ENCODE peak calls at places on chromosomes 1 and 21, in eight cellular contexts. One of them, this sample, is unnamed.

GRCh38 chr1:154751690-154752089 is 118.4 kb downstream of the KCNN3 start:
- DNase-seq in Peyer's patch: no peak
- DNase-seq in dorsolateral prefrontal cortex: no peak
- DNase-seq in HFFc6: peak; percentile 19
- DNase-seq in lower leg skin: no peak
- DNase-seq in progenitor cell of endocrine pancreas: no peak
- DNase-seq in mesothelial cell of epicardium: no peak
- DNase-seq in cardiac fibroblast: peak; percentile 88
- DNase-seq in this sample: no peak

GRCh38 chr1:151537112-151537511 is 3.0 kb upstream of the TUFT1 start:
- DNase-seq in Peyer's patch: no peak
- DNase-seq in dorsolateral prefrontal cortex: no peak
- DNase-seq in HFFc6: peak; percentile 93
- DNase-seq in lower leg skin: no peak
- DNase-seq in progenitor cell of endocrine pancreas: no peak
- DNase-seq in mesothelial cell of epicardium: no peak
- DNase-seq in cardiac fibroblast: peak; percentile 96
- DNase-seq in this sample: no peak

GRCh38 chr1:64965239-64966157 is 851 bp downstream of the JAK1 start:
- DNase-seq in Peyer's patch: peak; percentile 84
- DNase-seq in dorsolateral prefrontal cortex: peak; percentile 37
- DNase-seq in HFFc6: peak; percentile 21
- DNase-seq in lower leg skin: peak; percentile 63
- DNase-seq in progenitor cell of endocrine pancreas: peak; percentile 35
- DNase-seq in mesothelial cell of epicardium: peak; percentile 70
- DNase-seq in cardiac fibroblast: peak; percentile 72
- DNase-seq in this sample: peak; percentile 74

GRCh38 chr21:44817506-44817880 is 369 bp downstream of the SUMO3 start:
- DNase-seq in Peyer's patch: peak; percentile 86
- DNase-seq in dorsolateral prefrontal cortex: peak; percentile 84
- DNase-seq in HFFc6: peak; percentile 79
- DNase-seq in lower leg skin: peak; percentile 87
- DNase-seq in progenitor cell of endocrine pancreas: peak; percentile 81
- DNase-seq in mesothelial cell of epicardium: peak; percentile 91
- DNase-seq in cardiac fibroblast: peak; percentile 94
- DNase-seq in this sample: peak; percentile 93

GRCh38 chr1:2847086-2847850 is 45.8 kb upstream of the TTC34 start:
- DNase-seq in Peyer's patch: no peak
- DNase-seq in dorsolateral prefrontal cortex: no peak
- DNase-seq in HFFc6: no peak
- DNase-seq in lower leg skin: no peak
- DNase-seq in progenitor cell of endocrine pancreas: no peak
- DNase-seq in mesothelial cell of epicardium: no peak
- DNase-seq in cardiac fibroblast: no peak
- DNase-seq in this sample: no peak

GRCh38 chr1:90336552-90337324 is 341.8 kb downstream of the ZNF326 start:
- DNase-seq in Peyer's patch: no peak
- DNase-seq in dorsolateral prefrontal cortex: no peak
- DNase-seq in HFFc6: no peak
- DNase-seq in lower leg skin: no peak
- DNase-seq in progenitor cell of endocrine pancreas: no peak
- DNase-seq in mesothelial cell of epicardium: no peak
- DNase-seq in cardiac fibroblast: no peak
- DNase-seq in this sample: no peak

GRCh38 chr21:43767980-43768867 is 7.9 kb downstream of the CSTB start:
- DNase-seq in Peyer's patch: no peak
- DNase-seq in dorsolateral prefrontal cortex: no peak
- DNase-seq in HFFc6: peak; percentile 53
- DNase-seq in lower leg skin: peak; percentile 59
- DNase-seq in progenitor cell of endocrine pancreas: no peak
- DNase-seq in mesothelial cell of epicardium: no peak
- DNase-seq in cardiac fibroblast: peak; percentile 88
- DNase-seq in this sample: no peak

GRCh38 chr1:226308166-226308722 is 720 bp downstream of the LIN9 start:
- DNase-seq in Peyer's patch: peak; percentile 40
- DNase-seq in dorsolateral prefrontal cortex: no peak
- DNase-seq in HFFc6: no peak
- DNase-seq in lower leg skin: no peak
- DNase-seq in progenitor cell of endocrine pancreas: no peak
- DNase-seq in mesothelial cell of epicardium: no peak
- DNase-seq in cardiac fibroblast: no peak
- DNase-seq in this sample: no peak

GRCh38 chr21:37358392-37358791 is 8.2 kb upstream of the DYRK1A start:
- DNase-seq in Peyer's patch: no peak
- DNase-seq in dorsolateral prefrontal cortex: no peak
- DNase-seq in HFFc6: no peak
- DNase-seq in lower leg skin: no peak
- DNase-seq in progenitor cell of endocrine pancreas: no peak
- DNase-seq in mesothelial cell of epicardium: no peak
- DNase-seq in cardiac fibroblast: peak; percentile 57
- DNase-seq in this sample: no peak

GRCh38 chr1:90724926-90725325 is 7.8 kb upstream of the BARHL2 start:
- DNase-seq in Peyer's patch: no peak
- DNase-seq in dorsolateral prefrontal cortex: no peak
- DNase-seq in HFFc6: no peak
- DNase-seq in lower leg skin: no peak
- DNase-seq in progenitor cell of endocrine pancreas: no peak
- DNase-seq in mesothelial cell of epicardium: no peak
- DNase-seq in cardiac fibroblast: no peak
- DNase-seq in this sample: no peak

GRCh38 chr1:99808391-99809115 is 41.6 kb upstream of the AGL start:
- DNase-seq in Peyer's patch: no peak
- DNase-seq in dorsolateral prefrontal cortex: no peak
- DNase-seq in HFFc6: peak; percentile 92
- DNase-seq in lower leg skin: peak; percentile 46
- DNase-seq in progenitor cell of endocrine pancreas: no peak
- DNase-seq in mesothelial cell of epicardium: no peak
- DNase-seq in cardiac fibroblast: peak; percentile 96
- DNase-seq in this sample: no peak

GRCh38 chr1:30356839-30357238 is 366.5 kb downstream of the MATN1 start:
- DNase-seq in Peyer's patch: no peak
- DNase-seq in dorsolateral prefrontal cortex: no peak
- DNase-seq in HFFc6: no peak
- DNase-seq in lower leg skin: no peak
- DNase-seq in progenitor cell of endocrine pancreas: no peak
- DNase-seq in mesothelial cell of epicardium: no peak
- DNase-seq in cardiac fibroblast: no peak
- DNase-seq in this sample: no peak

GRCh38 chr21:44498280-44498964 is 41.6 kb downstream of the KRTAP10-1 start:
- DNase-seq in Peyer's patch: no peak
- DNase-seq in dorsolateral prefrontal cortex: no peak
- DNase-seq in HFFc6: no peak
- DNase-seq in lower leg skin: no peak
- DNase-seq in progenitor cell of endocrine pancreas: no peak
- DNase-seq in mesothelial cell of epicardium: no peak
- DNase-seq in cardiac fibroblast: no peak
- DNase-seq in this sample: no peak

DNA sequence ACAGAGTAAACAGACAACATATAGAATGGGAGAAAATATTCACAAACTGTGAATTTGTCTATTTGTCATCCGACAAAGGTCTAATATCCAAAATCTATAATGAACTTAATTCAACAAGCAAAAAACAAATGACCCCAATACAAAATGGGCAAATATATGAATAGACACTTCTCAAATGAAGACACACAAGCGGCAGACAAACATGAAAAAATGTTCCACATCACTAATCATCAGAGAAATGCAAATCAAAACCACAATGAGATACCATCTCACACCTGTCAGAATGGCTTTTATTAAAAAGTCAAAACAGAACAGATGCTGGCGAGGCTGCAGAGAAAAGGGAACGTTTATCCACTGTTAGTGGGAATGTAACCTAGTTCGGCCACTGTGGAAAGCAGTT is 72.7 kb downstream of the SMYD3 start:
- DNase-seq in Peyer's patch: no peak
- DNase-seq in dorsolateral prefrontal cortex: no peak
- DNase-seq in HFFc6: no peak
- DNase-seq in lower leg skin: no peak
- DNase-seq in progenitor cell of endocrine pancreas: no peak
- DNase-seq in mesothelial cell of epicardium: no peak
- DNase-seq in cardiac fibroblast: no peak
- DNase-seq in this sample: no peak
- TF ChIP-seq CTCF in Peyer's patch: no peak
- TF ChIP-seq CTCF in dorsolateral prefrontal cortex: no peak
- TF ChIP-seq CTCF in HFFc6: no peak
- TF ChIP-seq CTCF in lower leg skin: no peak
- TF ChIP-seq CTCF in progenitor cell of endocrine pancreas: no peak
- TF ChIP-seq CTCF in mesothelial cell of epicardium: no peak
- TF ChIP-seq CTCF in cardiac fibroblast: no peak
- TF ChIP-seq CTCF in this sample: no peak

DNA sequence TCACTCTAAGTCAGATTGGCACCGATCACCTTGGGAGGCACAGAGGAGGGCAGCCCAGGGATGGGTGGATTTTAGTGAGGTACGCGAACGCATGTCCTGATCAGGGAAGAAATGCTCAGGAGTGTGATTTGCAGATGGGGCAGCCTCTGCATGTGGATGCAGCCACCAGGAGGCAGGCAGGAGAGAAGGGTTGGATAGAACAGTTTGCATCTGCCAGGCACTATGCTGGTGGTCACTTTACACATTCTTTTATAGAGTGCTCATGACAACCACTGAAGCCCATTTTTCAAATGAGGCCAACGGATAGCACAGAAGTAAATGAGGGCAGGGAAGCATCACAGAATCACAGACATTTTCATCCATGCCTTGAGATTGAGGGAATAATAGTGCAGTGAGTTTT is 5.7 kb downstream of the LAMB3 start:
- DNase-seq in Peyer's patch: no peak
- DNase-seq in dorsolateral prefrontal cortex: no peak
- DNase-seq in HFFc6: peak; percentile 61
- DNase-seq in lower leg skin: no peak
- DNase-seq in progenitor cell of endocrine pancreas: no peak
- DNase-seq in mesothelial cell of epicardium: no peak
- DNase-seq in cardiac fibroblast: peak; percentile 34
- DNase-seq in this sample: no peak
- TF ChIP-seq CTCF in Peyer's patch: peak; percentile 17
- TF ChIP-seq CTCF in dorsolateral prefrontal cortex: no peak
- TF ChIP-seq CTCF in HFFc6: peak; percentile 77
- TF ChIP-seq CTCF in lower leg skin: no peak
- TF ChIP-seq CTCF in progenitor cell of endocrine pancreas: peak; percentile 10
- TF ChIP-seq CTCF in mesothelial cell of epicardium: no peak
- TF ChIP-seq CTCF in cardiac fibroblast: peak; percentile 18
- TF ChIP-seq CTCF in this sample: peak; percentile 24

DNA sequence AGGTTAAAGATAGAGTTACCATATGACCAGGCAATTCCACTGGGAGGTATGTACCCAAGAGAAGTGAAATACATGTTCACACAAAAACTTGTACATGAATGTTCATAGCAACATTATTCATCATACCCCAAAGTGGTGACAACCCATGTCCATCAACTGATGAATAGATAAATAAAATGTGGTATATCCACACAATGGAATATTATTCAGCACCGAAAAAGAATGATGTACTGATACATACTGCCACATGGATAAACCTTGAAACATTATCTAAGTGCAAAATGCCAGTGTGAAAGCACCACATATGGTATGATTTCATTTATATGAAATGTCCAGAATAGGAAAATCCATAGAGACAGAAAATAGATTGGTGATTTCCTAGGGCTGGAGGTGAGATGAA is 53.4 kb upstream of the PAXBP1 start:
- DNase-seq in Peyer's patch: no peak
- DNase-seq in dorsolateral prefrontal cortex: no peak
- DNase-seq in HFFc6: no peak
- DNase-seq in lower leg skin: no peak
- DNase-seq in progenitor cell of endocrine pancreas: no peak
- DNase-seq in mesothelial cell of epicardium: no peak
- DNase-seq in cardiac fibroblast: no peak
- DNase-seq in this sample: no peak
- TF ChIP-seq CTCF in Peyer's patch: no peak
- TF ChIP-seq CTCF in dorsolateral prefrontal cortex: no peak
- TF ChIP-seq CTCF in HFFc6: no peak
- TF ChIP-seq CTCF in lower leg skin: no peak
- TF ChIP-seq CTCF in progenitor cell of endocrine pancreas: no peak
- TF ChIP-seq CTCF in mesothelial cell of epicardium: no peak
- TF ChIP-seq CTCF in cardiac fibroblast: no peak
- TF ChIP-seq CTCF in this sample: no peak

GRCh38 chr1:26391450-26391849 is 18.9 kb upstream of the ZNF683 start:
- DNase-seq in Peyer's patch: no peak
- DNase-seq in dorsolateral prefrontal cortex: no peak
- DNase-seq in HFFc6: peak; percentile 53
- DNase-seq in lower leg skin: no peak
- DNase-seq in progenitor cell of endocrine pancreas: no peak
- DNase-seq in mesothelial cell of epicardium: no peak
- DNase-seq in cardiac fibroblast: peak; percentile 71
- DNase-seq in this sample: no peak
- TF ChIP-seq CTCF in Peyer's patch: peak; percentile 51
- TF ChIP-seq CTCF in dorsolateral prefrontal cortex: peak; percentile 24
- TF ChIP-seq CTCF in HFFc6: peak; percentile 90
- TF ChIP-seq CTCF in lower leg skin: no peak
- TF ChIP-seq CTCF in progenitor cell of endocrine pancreas: peak; percentile 57
- TF ChIP-seq CTCF in mesothelial cell of epicardium: no peak
- TF ChIP-seq CTCF in cardiac fibroblast: peak; percentile 90
- TF ChIP-seq CTCF in this sample: peak; percentile 72

GRCh38 chr1:206460846-206461426 is 9.3 kb upstream of the IKBKE start:
- DNase-seq in Peyer's patch: no peak
- DNase-seq in dorsolateral prefrontal cortex: no peak
- DNase-seq in HFFc6: no peak
- DNase-seq in lower leg skin: no peak
- DNase-seq in progenitor cell of endocrine pancreas: no peak
- DNase-seq in mesothelial cell of epicardium: no peak
- DNase-seq in cardiac fibroblast: peak; percentile 77
- DNase-seq in this sample: no peak

GRCh38 chr1:206459703-206460102 is 10.6 kb upstream of the IKBKE start:
- DNase-seq in Peyer's patch: no peak
- DNase-seq in dorsolateral prefrontal cortex: no peak
- DNase-seq in HFFc6: no peak
- DNase-seq in lower leg skin: no peak
- DNase-seq in progenitor cell of endocrine pancreas: no peak
- DNase-seq in mesothelial cell of epicardium: no peak
- DNase-seq in cardiac fibroblast: no peak
- DNase-seq in this sample: no peak

GRCh38 chr1:206463137-206463536 is 7.1 kb upstream of the IKBKE start:
- DNase-seq in Peyer's patch: no peak
- DNase-seq in dorsolateral prefrontal cortex: no peak
- DNase-seq in HFFc6: no peak
- DNase-seq in lower leg skin: no peak
- DNase-seq in progenitor cell of endocrine pancreas: no peak
- DNase-seq in mesothelial cell of epicardium: no peak
- DNase-seq in cardiac fibroblast: no peak
- DNase-seq in this sample: no peak

GRCh38 chr1:206463911-206464310 is 6.4 kb upstream of the IKBKE start:
- DNase-seq in Peyer's patch: no peak
- DNase-seq in dorsolateral prefrontal cortex: no peak
- DNase-seq in HFFc6: no peak
- DNase-seq in lower leg skin: no peak
- DNase-seq in progenitor cell of endocrine pancreas: no peak
- DNase-seq in mesothelial cell of epicardium: no peak
- DNase-seq in cardiac fibroblast: no peak
- DNase-seq in this sample: no peak

GRCh38 chr1:206461602-206462455 is 8.4 kb upstream of the IKBKE start:
- DNase-seq in Peyer's patch: peak; percentile 81
- DNase-seq in dorsolateral prefrontal cortex: peak; percentile 48
- DNase-seq in HFFc6: peak; percentile 76
- DNase-seq in lower leg skin: peak; percentile 79
- DNase-seq in progenitor cell of endocrine pancreas: peak; percentile 51
- DNase-seq in mesothelial cell of epicardium: peak; percentile 79
- DNase-seq in cardiac fibroblast: peak; percentile 85
- DNase-seq in this sample: no peak
- TF ChIP-seq CTCF in Peyer's patch: peak; percentile 89
- TF ChIP-seq CTCF in dorsolateral prefrontal cortex: peak; percentile 80
- TF ChIP-seq CTCF in HFFc6: peak; percentile 91
- TF ChIP-seq CTCF in lower leg skin: peak; percentile 56
- TF ChIP-seq CTCF in progenitor cell of endocrine pancreas: peak; percentile 81
- TF ChIP-seq CTCF in mesothelial cell of epicardium: peak; percentile 92
- TF ChIP-seq CTCF in cardiac fibroblast: peak; percentile 80
- TF ChIP-seq CTCF in this sample: peak; percentile 87

This sample was measured in type B pancreatic cell.